ENCODE peak calls at places on chromosomes 12 and 14, in four cellular contexts. C, G, W and N are unnamed samples.
A peak's percentile ranks its signal among the peaks of the same experiment; 100 is the strongest.

GRCh38 chr14:100065942-100066574 is 836 bp downstream of the EVL start:
- DNase-seq in W (no peak), G (peak; percentile 76), C (no peak), N (peak; percentile 69)

GRCh38 chr12:91215940-91216454 is 33.4 kb upstream of the DCN start:
- DNase-seq in G (no peak), W (no peak), C (no peak), N (no peak)

GRCh38 chr12:128408669-128409068 is 141.7 kb downstream of the TMEM132C start:
- DNase-seq in C (no peak), W (no peak), G (no peak), N (no peak)

GRCh38 chr12:96425973-96426372 is 25.7 kb upstream of the CDK17 start:
- DNase-seq in W (no peak), C (no peak), G (no peak), N (no peak)

GRCh38 chr14:32708134-32708533 is 230.5 kb upstream of the NPAS3 start:
- DNase-seq in G (no peak), W (no peak), C (no peak), N (no peak)

GRCh38 chr14:68506021-68506644 is 286.7 kb downstream of the ZFP36L1 start:
- DNase-seq in W (no peak), C (no peak), G (no peak), N (no peak)

GRCh38 chr12:13282861-13283260 is 86.3 kb downstream of the EMP1 start:
- DNase-seq in C (no peak), G (no peak), W (no peak), N (no peak)

GRCh38 chr12:115260807-115261161 is 576.8 kb upstream of the TBX3 start:
- DNase-seq in C (no peak), G (no peak), W (no peak), N (no peak)

GRCh38 chr12:69161835-69162234 is 77.5 kb upstream of the CPSF6 start:
- DNase-seq in G (peak; percentile 3), W (no peak), C (no peak), N (peak; percentile 19)

GRCh38 chr14:52342849-52343606 is 28.9 kb downstream of the PTGER2 start:
- DNase-seq in C (no peak), G (no peak), W (no peak), N (no peak)

GRCh38 chr12:19440019-19440858 is 947 bp downstream of the AEBP2 start:
- DNase-seq in G (peak; percentile 29), W (peak; percentile 47), C (peak; percentile 30), N (peak; percentile 43)

GRCh38 chr12:67593041-67593870 is 55.3 kb upstream of the DYRK2 start:
- DNase-seq in G (no peak), C (no peak), W (no peak), N (no peak)

GRCh38 chr14:73452341-73453191 is 5.8 kb downstream of the NUMB start:
- DNase-seq in W (no peak), G (no peak), C (no peak), N (no peak)

GRCh38 chr12:42935756-42936155 is 346.2 kb upstream of the PRICKLE1 start:
- DNase-seq in C (no peak), G (no peak), W (no peak), N (no peak)

GRCh38 chr12:54360717-54361456 is 3.4 kb downstream of the GPR84 start:
- DNase-seq in W (peak; percentile 65), G (no peak), C (peak; percentile 82), N (no peak)

GRCh38 chr12:96986883-96987523 is 79.9 kb downstream of the NEDD1 start:
- DNase-seq in C (peak; percentile 27), G (no peak), W (no peak), N (no peak)

GRCh38 chr12:56449622-56449984 is 377 bp upstream of the TIMELESS start:
- DNase-seq in W (no peak), G (no peak), C (no peak), N (no peak)

GRCh38 chr14:21894003-21894897 is 220.6 kb upstream of the OR4E1 start:
- DNase-seq in C (no peak), G (peak; percentile 4), W (no peak), N (peak; percentile 23)

GRCh38 chr12:5432011-5432400 is at the start of gene NTF3:
- DNase-seq in W (no peak), C (no peak), G (no peak), N (no peak)

GRCh38 chr12:28032811-28033537 is 60.4 kb upstream of the PTHLH start:
- DNase-seq in G (no peak), W (no peak), C (no peak), N (no peak)

DNA sequence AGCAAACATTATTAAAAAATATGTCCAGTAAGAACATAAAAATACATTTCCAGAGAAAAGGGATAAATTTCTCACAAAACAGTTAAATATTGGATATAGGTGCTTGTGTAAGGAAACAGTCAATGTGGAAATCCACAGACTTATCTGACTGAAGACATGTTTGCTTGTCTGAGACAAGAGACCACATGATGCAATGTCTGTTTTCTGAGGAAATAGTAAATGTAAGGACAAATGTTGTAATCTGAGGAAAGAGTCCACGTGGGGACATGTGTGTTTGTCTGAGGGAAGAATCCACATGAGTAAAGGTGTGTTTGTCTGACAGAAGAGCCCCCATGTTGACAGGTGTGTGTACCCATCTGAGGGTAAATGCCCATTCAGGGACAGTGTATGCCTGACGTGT is 1093.2 kb downstream of the TMEM121 start:
- DNase-seq in C (no peak), W (no peak), G (no peak), N (no peak)
- H3K9me3 ChIP-seq in C (peaks cover 14% of the 10 kb centered on the region), W (no peaks in the 10 kb centered on the region), G (no peaks in the 10 kb centered on the region), N (no peaks in the 10 kb centered on the region)

DNA sequence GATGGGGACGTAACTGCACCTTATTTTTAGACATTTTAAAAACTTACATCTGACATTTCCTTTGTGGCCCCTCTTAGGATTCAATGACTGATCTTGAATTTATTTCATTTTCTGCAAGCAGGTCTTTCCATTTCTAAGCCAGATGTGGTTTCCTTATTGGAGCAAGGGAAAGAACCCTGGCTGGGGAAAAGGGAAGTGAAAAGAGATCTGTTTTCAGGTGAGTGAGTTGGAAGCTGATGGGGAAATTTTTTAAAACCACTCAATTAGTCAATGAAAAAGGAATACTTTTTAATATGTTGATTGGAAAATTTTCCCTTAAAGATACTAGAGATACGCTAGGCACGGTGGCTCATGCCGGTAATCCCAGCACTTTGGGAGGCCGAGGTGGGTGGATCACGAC is 2.6 kb downstream of the ZNF140 start:
- DNase-seq in C (no peak), W (no peak), G (no peak), N (no peak)
- H3K9me3 ChIP-seq in C (peaks cover 75% of the 10 kb centered on the region), W (peaks cover 82% of the 10 kb centered on the region), G (peaks cover 13% of the 10 kb centered on the region), N (peaks cover 39% of the 10 kb centered on the region)

DNA sequence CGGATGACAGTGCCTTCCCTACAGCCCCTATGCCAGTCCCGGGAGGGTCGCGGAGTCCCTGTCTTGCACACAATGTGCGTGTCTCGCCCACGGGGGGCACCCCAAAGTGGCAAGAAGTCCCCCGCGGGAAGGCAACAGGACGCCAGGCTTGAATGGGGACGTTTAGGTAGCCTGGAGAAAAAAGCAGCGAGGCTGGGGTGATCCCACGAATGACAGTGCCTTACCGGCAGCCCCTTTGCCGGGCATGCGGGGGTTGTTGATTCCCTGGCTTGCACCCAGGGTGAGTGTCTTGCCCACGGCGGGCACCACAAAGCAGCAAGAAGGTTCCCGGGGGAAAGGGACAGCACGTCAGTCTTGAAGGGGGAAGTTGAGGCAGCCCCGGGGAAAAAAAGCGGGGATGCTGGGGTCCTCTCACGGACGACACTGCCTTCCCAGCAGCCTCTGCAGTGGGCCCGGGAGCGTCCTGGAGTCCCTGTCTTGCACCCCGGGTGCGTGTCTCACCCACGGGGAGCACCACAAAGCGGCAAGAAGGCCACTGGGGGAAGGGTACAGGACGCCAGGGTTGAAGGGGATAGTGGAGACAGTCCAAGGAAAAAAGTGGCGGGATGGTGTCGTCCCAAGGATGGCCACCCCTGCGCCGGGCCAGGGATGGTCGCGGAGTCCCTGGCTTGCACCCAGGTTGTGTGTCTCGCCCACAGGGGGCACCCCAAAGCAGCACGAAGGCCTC is 156.8 kb upstream of the ALG10B start:
- DNase-seq in C (no peak), G (no peak), W (no peak), N (no peak)
- H3K9me3 ChIP-seq in C (no peaks in the 10 kb centered on the region), G (no peaks in the 10 kb centered on the region), W (no peaks in the 10 kb centered on the region), N (no peaks in the 10 kb centered on the region)

GRCh38 chr12:133206390-133206789 is 25.1 kb downstream of the ZNF268 start:
- DNase-seq in G (no peak), W (no peak), C (no peak), N (no peak)

GRCh38 chr12:133203344-133204263 is 22.3 kb downstream of the ZNF268 start:
- DNase-seq in C (no peak), G (no peak), W (no peak), N (no peak)

GRCh38 chr12:133201888-133202287 is 20.6 kb downstream of the ZNF268 start:
- DNase-seq in G (no peak), W (no peak), C (no peak), N (no peak)

GRCh38 chr12:133202493-133203343 is 21.4 kb downstream of the ZNF268 start:
- DNase-seq in W (no peak), G (no peak), C (no peak), N (no peak)

DNA sequence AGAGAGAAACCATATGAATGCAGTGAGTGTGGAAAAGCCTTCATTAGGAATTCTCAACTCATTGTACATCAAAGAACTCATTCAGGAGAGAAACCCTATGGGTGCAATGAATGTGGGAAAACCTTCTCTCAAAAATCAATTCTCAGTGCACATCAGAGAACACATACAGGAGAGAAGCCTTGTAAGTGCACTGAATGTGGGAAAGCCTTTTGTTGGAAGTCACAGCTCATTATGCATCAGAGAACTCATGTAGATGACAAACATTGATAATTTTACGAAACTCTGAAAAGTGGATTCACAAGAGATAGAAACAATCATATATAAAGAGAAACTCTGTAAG is 22.9 kb downstream of the ZNF268 start:
- DNase-seq in W (no peak), G (no peak), C (no peak), N (no peak)
- H3K9me3 ChIP-seq in W (peaks cover 91% of the 10 kb centered on the region), G (peaks cover 76% of the 10 kb centered on the region), C (peaks cover 88% of the 10 kb centered on the region), N (peaks cover 66% of the 10 kb centered on the region)

GRCh38 chr12:50058743-50059312 is 1.4 kb downstream of the ASIC1 start:
- DNase-seq in W (no peak), C (no peak), G (no peak), N (no peak)

GRCh38 chr12:50057896-50058670 is 687 bp downstream of the ASIC1 start:
- DNase-seq in W (no peak), C (no peak), G (no peak), N (no peak)

GRCh38 chr12:50056629-50056976 is 793 bp upstream of the ASIC1 start:
- DNase-seq in G (no peak), W (no peak), C (no peak), N (no peak)

GRCh38 chr12:50055831-50056628 is 1.4 kb upstream of the ASIC1 start:
- DNase-seq in G (no peak), W (no peak), C (peak; percentile 30), N (peak; percentile 39)

DNA sequence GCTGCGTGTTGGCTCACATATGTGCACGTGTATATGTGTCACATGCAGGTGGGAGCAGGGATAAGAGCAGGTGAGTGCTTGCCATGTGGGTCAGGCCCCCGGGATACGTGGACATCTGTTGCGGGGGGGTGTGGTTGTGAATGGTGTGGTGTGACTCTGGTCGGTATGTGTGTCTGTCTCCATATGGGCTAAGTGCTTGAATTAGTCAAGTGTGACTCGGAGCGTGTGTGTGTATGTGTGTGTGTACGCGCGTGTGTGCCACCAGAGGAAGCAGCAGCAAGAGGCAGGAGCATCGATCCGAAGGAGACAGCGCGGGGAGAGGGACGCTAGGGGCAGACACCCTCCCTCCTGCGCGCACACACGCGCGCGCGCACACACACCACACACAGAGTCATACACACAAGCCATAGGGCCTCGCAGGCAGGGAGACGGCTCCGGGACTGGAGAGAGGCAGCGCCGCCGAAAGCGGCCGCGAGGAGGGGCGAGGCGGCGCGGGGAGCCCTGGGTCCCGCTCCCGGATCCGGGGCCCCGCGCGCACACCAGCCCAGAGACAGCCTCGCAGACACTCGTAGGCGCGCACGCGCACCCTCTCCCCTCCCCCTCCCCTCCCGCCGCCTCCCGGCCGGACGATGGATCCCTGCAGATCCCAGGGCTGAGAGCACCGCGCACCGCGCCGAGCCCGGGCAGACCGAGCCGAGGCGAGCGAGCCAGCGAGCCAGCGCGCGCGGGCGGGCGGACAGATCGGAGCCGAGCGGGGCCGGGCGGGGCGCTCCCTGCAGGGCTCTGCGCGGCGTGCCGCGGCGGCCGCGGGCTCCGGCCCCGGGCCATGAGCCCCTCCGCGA is at the start of gene ASIC1:
- DNase-seq in W (peak; percentile 77), G (no peak), C (no peak), N (peak; percentile 19)
- H3K9me3 ChIP-seq in W (no peaks in the 10 kb centered on the region), G (no peaks in the 10 kb centered on the region), C (no peaks in the 10 kb centered on the region), N (no peaks in the 10 kb centered on the region)